ENCODE peak calls at places on chromosomes 11 and 22, in five cellular contexts. One of them, this sample, is unnamed. For H3K4me1, the result is how much of the 10 kb centered on the place peaks cover.

GRCh38 chr22:25698986-25699385 is 43.0 kb upstream of the MYO18B start:
- DNase-seq in Peyer's patch: no peak
- DNase-seq in Panc1: no peak
- DNase-seq in psoas muscle: no peak
- DNase-seq in heart right ventricle: no peak
- DNase-seq in this sample: no peak

GRCh38 chr11:35302388-35302787 is 117.0 kb downstream of the SLC1A2 start:
- DNase-seq in Peyer's patch: no peak
- DNase-seq in Panc1: no peak
- DNase-seq in psoas muscle: no peak
- DNase-seq in heart right ventricle: no peak
- DNase-seq in this sample: no peak

GRCh38 chr11:47215366-47215925 is 672 bp downstream of the DDB2 start:
- DNase-seq in Peyer's patch: no peak
- DNase-seq in Panc1: no peak
- DNase-seq in psoas muscle: no peak
- DNase-seq in heart right ventricle: no peak
- DNase-seq in this sample: no peak

GRCh38 chr11:134244593-134244992 is 8.6 kb downstream of the THYN1 start:
- DNase-seq in Peyer's patch: no peak
- DNase-seq in Panc1: no peak
- DNase-seq in psoas muscle: no peak
- DNase-seq in heart right ventricle: no peak
- DNase-seq in this sample: no peak

GRCh38 chr11:113994077-113994954 is 19.4 kb downstream of the HTR3A start:
- DNase-seq in Peyer's patch: peak
- DNase-seq in Panc1: no peak
- DNase-seq in psoas muscle: no peak
- DNase-seq in heart right ventricle: no peak
- DNase-seq in this sample: no peak

GRCh38 chr11:122888162-122888561 is 5.6 kb downstream of the JHY start:
- DNase-seq in Peyer's patch: no peak
- DNase-seq in Panc1: no peak
- DNase-seq in psoas muscle: no peak
- DNase-seq in heart right ventricle: no peak
- DNase-seq in this sample: no peak

GRCh38 chr11:130872513-130872912 is 43.8 kb downstream of the SNX19 start:
- DNase-seq in Peyer's patch: no peak
- DNase-seq in Panc1: no peak
- DNase-seq in psoas muscle: no peak
- DNase-seq in heart right ventricle: no peak
- DNase-seq in this sample: no peak

GRCh38 chr11:720642-721346 is 14.8 kb downstream of the EPS8L2 start:
- DNase-seq in Peyer's patch: peak
- DNase-seq in Panc1: no peak
- DNase-seq in psoas muscle: peak
- DNase-seq in heart right ventricle: no peak
- DNase-seq in this sample: peak

GRCh38 chr11:10282121-10282520 is 11.9 kb downstream of the SBF2 start:
- DNase-seq in Peyer's patch: no peak
- DNase-seq in Panc1: no peak
- DNase-seq in psoas muscle: no peak
- DNase-seq in heart right ventricle: no peak
- DNase-seq in this sample: no peak

GRCh38 chr11:6603287-6604080 is at the start of the genes ILK and RRP8:
- DNase-seq in Peyer's patch: peak
- DNase-seq in Panc1: no peak
- DNase-seq in psoas muscle: peak
- DNase-seq in heart right ventricle: peak
- DNase-seq in this sample: peak

GRCh38 chr22:48198489-48199459 is 1436.3 kb downstream of the TBC1D22A start:
- DNase-seq in Peyer's patch: peak
- DNase-seq in Panc1: no peak
- DNase-seq in psoas muscle: no peak
- DNase-seq in heart right ventricle: no peak
- DNase-seq in this sample: no peak

GRCh38 chr11:47464479-47464878 is 15.5 kb upstream of the RAPSN start:
- DNase-seq in Peyer's patch: no peak
- DNase-seq in Panc1: no peak
- DNase-seq in psoas muscle: no peak
- DNase-seq in heart right ventricle: no peak
- DNase-seq in this sample: no peak

GRCh38 chr22:47019012-47019790 is 256.8 kb downstream of the TBC1D22A start:
- DNase-seq in Peyer's patch: peak
- DNase-seq in Panc1: no peak
- DNase-seq in psoas muscle: no peak
- DNase-seq in heart right ventricle: no peak
- DNase-seq in this sample: no peak

GRCh38 chr11:66568124-66568916 is at the start of gene CTSF:
- DNase-seq in Peyer's patch: peak
- DNase-seq in Panc1: peak
- DNase-seq in psoas muscle: peak
- DNase-seq in heart right ventricle: peak
- DNase-seq in this sample: peak

GRCh38 chr11:130819561-130819960 is 96.7 kb downstream of the SNX19 start:
- DNase-seq in Peyer's patch: no peak
- DNase-seq in Panc1: no peak
- DNase-seq in psoas muscle: no peak
- DNase-seq in heart right ventricle: no peak
- DNase-seq in this sample: no peak

GRCh38 chr22:19855504-19856409 is 1.1 kb upstream of the GNB1L start:
- DNase-seq in Peyer's patch: peak
- DNase-seq in Panc1: no peak
- DNase-seq in psoas muscle: peak
- DNase-seq in heart right ventricle: peak
- DNase-seq in this sample: peak

GRCh38 chr11:77523712-77524111 is 49.8 kb upstream of the PAK1 start:
- DNase-seq in Peyer's patch: no peak
- DNase-seq in Panc1: no peak
- DNase-seq in psoas muscle: no peak
- DNase-seq in heart right ventricle: no peak
- DNase-seq in this sample: no peak

GRCh38 chr11:112771847-112772246 is 189.4 kb upstream of the NCAM1 start:
- DNase-seq in Peyer's patch: no peak
- DNase-seq in Panc1: no peak
- DNase-seq in psoas muscle: no peak
- DNase-seq in heart right ventricle: no peak
- DNase-seq in this sample: no peak

GRCh38 chr11:130043575-130043974 is 26.1 kb upstream of the APLP2 start:
- DNase-seq in Peyer's patch: no peak
- DNase-seq in Panc1: no peak
- DNase-seq in psoas muscle: no peak
- DNase-seq in heart right ventricle: no peak
- DNase-seq in this sample: no peak

GRCh38 chr11:69297926-69298777 is 4.2 kb downstream of the MYEOV start:
- DNase-seq in Peyer's patch: peak
- DNase-seq in Panc1: no peak
- DNase-seq in psoas muscle: peak
- DNase-seq in heart right ventricle: peak
- DNase-seq in this sample: peak

GRCh38 chr11:1608363-1608762 is at the start of gene KRTAP5-3:
- DNase-seq in Peyer's patch: no peak
- DNase-seq in Panc1: no peak
- DNase-seq in psoas muscle: no peak
- DNase-seq in heart right ventricle: no peak
- DNase-seq in this sample: no peak

GRCh38 chr11:117851091-117851490 is 25.4 kb downstream of the FXYD6 start:
- DNase-seq in Peyer's patch: no peak
- DNase-seq in Panc1: no peak
- DNase-seq in psoas muscle: no peak
- DNase-seq in heart right ventricle: no peak
- DNase-seq in this sample: no peak

GRCh38 chr11:117218133-117218915 is 13.5 kb downstream of the PCSK7 start:
- DNase-seq in Peyer's patch: no peak
- DNase-seq in Panc1: no peak
- DNase-seq in psoas muscle: no peak
- DNase-seq in heart right ventricle: peak
- DNase-seq in this sample: peak

GRCh38 chr22:18119409-18120110 is 9.0 kb downstream of the TUBA8 start:
- DNase-seq in Peyer's patch: no peak
- DNase-seq in Panc1: no peak
- DNase-seq in psoas muscle: peak
- DNase-seq in heart right ventricle: peak
- DNase-seq in this sample: no peak

GRCh38 chr22:18122254-18122554 is 11.6 kb downstream of the TUBA8 start:
- DNase-seq in Peyer's patch: no peak
- DNase-seq in Panc1: no peak
- DNase-seq in psoas muscle: no peak
- DNase-seq in heart right ventricle: no peak
- DNase-seq in this sample: no peak

GRCh38 chr22:18118345-18118915 is 7.8 kb downstream of the TUBA8 start:
- DNase-seq in Peyer's patch: no peak
- DNase-seq in Panc1: no peak
- DNase-seq in psoas muscle: no peak
- DNase-seq in heart right ventricle: no peak
- DNase-seq in this sample: no peak

GRCh38 chr22:18120941-18121340 is 10.3 kb downstream of the TUBA8 start:
- DNase-seq in Peyer's patch: no peak
- DNase-seq in Panc1: no peak
- DNase-seq in psoas muscle: no peak
- DNase-seq in heart right ventricle: no peak
- DNase-seq in this sample: no peak

GRCh38 chr22:18121436-18122253 is 11.0 kb downstream of the TUBA8 start:
- DNase-seq in Peyer's patch: no peak
- DNase-seq in Panc1: no peak
- DNase-seq in psoas muscle: no peak
- DNase-seq in heart right ventricle: no peak
- DNase-seq in this sample: no peak
- TF ChIP-seq CTCF in Peyer's patch: no peak
- TF ChIP-seq CTCF in Panc1: no peak
- TF ChIP-seq CTCF in psoas muscle: no peak
- TF ChIP-seq CTCF in heart right ventricle: no peak
- TF ChIP-seq CTCF in this sample: no peak

GRCh38 chr11:62889484-62890437 is 9.1 kb downstream of the SLC3A2 start:
- DNase-seq in Peyer's patch: peak
- DNase-seq in Panc1: peak
- DNase-seq in psoas muscle: no peak
- DNase-seq in heart right ventricle: no peak
- DNase-seq in this sample: peak

GRCh38 chr11:62885137-62885536 is 4.4 kb downstream of the SLC3A2 start:
- DNase-seq in Peyer's patch: no peak
- DNase-seq in Panc1: no peak
- DNase-seq in psoas muscle: no peak
- DNase-seq in heart right ventricle: no peak
- DNase-seq in this sample: no peak

GRCh38 chr11:62888406-62888805 is 7.7 kb downstream of the SLC3A2 start:
- DNase-seq in Peyer's patch: no peak
- DNase-seq in Panc1: no peak
- DNase-seq in psoas muscle: no peak
- DNase-seq in heart right ventricle: no peak
- DNase-seq in this sample: no peak

GRCh38 chr11:62892077-62892922 is 11.6 kb downstream of the SLC3A2 start:
- DNase-seq in Peyer's patch: no peak
- DNase-seq in Panc1: no peak
- DNase-seq in psoas muscle: no peak
- DNase-seq in heart right ventricle: no peak
- DNase-seq in this sample: no peak

GRCh38 chr11:62889126-62889483 is 8.4 kb downstream of the SLC3A2 start:
- DNase-seq in Peyer's patch: no peak
- DNase-seq in Panc1: no peak
- DNase-seq in psoas muscle: no peak
- DNase-seq in heart right ventricle: no peak
- DNase-seq in this sample: no peak
- H3K4me1 ChIP-seq in Peyer's patch: half or more
- H3K4me1 ChIP-seq in Panc1: under half
- H3K4me1 ChIP-seq in psoas muscle: under half
- H3K4me1 ChIP-seq in heart right ventricle: under half
- H3K4me1 ChIP-seq in this sample: under half

GRCh38 chr11:64249563-64250405 is 1.5 kb upstream of the PLCB3 start:
- DNase-seq in Peyer's patch: no peak
- DNase-seq in Panc1: no peak
- DNase-seq in psoas muscle: no peak
- DNase-seq in heart right ventricle: no peak
- DNase-seq in this sample: no peak

GRCh38 chr11:64250875-64251721 is at the start of gene PLCB3:
- DNase-seq in Peyer's patch: peak
- DNase-seq in Panc1: no peak
- DNase-seq in psoas muscle: peak
- DNase-seq in heart right ventricle: peak
- DNase-seq in this sample: peak

GRCh38 chr11:64251722-64251985 is 324 bp downstream of the PLCB3 start:
- DNase-seq in Peyer's patch: no peak
- DNase-seq in Panc1: no peak
- DNase-seq in psoas muscle: no peak
- DNase-seq in heart right ventricle: no peak
- DNase-seq in this sample: no peak

GRCh38 chr11:64249038-64249437 is 2.3 kb upstream of the PLCB3 start:
- DNase-seq in Peyer's patch: no peak
- DNase-seq in Panc1: no peak
- DNase-seq in psoas muscle: no peak
- DNase-seq in heart right ventricle: peak
- DNase-seq in this sample: peak

DNA sequence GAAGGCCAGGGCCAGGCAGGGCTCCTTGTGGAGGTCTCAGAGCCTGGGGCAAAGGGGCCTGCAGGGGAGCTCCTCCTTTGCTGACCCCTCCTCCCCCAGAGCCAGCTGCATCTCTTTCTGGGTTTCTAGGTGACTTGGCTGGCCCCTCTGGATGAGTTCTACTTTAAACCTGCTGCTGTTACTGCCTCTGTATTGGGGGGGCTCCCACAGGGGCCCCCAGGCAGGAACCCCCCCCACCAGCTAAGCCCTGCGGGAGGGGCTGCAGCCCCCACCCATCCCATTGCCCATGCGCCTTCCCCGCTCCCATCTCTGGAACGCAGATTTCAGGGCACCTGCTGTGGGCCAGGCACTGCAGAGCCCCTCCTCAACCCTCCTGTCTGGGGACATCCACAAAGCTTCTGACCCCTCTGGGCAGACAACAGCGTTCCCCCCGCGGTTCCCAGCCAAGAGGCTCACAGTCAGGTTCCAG is 890 bp upstream of the PLCB3 start:
- DNase-seq in Peyer's patch: no peak
- DNase-seq in Panc1: no peak
- DNase-seq in psoas muscle: no peak
- DNase-seq in heart right ventricle: no peak
- DNase-seq in this sample: peak
- H3K4me3 ChIP-seq in Peyer's patch: peak
- H3K4me3 ChIP-seq in Panc1: peak
- H3K4me3 ChIP-seq in psoas muscle: peak
- H3K4me3 ChIP-seq in heart right ventricle: peak
- H3K4me3 ChIP-seq in this sample: no peak

DNA sequence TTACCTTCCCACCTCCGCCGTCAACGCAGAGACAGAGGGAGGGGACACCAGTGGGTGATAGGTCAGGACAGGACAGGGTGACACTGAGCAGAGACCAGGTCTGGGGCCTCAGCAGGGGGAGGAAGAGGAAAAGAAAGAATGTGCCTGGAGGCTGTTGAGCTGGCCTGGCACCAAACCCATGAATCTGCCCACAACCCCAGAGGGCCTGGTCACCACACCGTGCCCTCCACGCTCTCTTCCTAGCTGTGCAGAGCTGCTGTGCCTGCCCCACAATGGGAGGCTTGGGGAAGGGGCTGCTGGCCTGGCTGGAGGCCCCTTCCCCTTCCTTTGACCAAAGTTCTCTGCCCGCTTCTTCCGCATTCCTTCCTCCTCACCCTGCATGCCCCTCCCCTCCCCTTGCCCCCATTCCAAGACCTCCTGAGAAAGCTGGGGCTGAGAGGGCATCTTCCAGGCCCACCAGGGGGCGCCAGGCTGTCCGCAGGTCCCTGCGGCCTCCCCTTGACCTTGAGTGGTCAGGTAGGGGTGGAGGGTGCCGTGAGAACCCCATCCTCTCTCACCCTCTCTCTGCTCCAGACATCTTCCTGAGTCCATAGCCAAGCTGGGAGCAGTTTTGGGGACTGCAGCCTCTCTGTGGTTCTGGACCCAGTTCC is 11.0 kb upstream of the CACNA1I start:
- DNase-seq in Peyer's patch: no peak
- DNase-seq in Panc1: no peak
- DNase-seq in psoas muscle: no peak
- DNase-seq in heart right ventricle: no peak
- DNase-seq in this sample: no peak
- TF ChIP-seq CTCF in Peyer's patch: no peak
- TF ChIP-seq CTCF in Panc1: peak
- TF ChIP-seq CTCF in psoas muscle: no peak
- TF ChIP-seq CTCF in heart right ventricle: peak
- TF ChIP-seq CTCF in this sample: no peak